ENCODE peak calls at places on chromosomes 3 and 15, in four cellular contexts. U, Q, K and J are unnamed samples.

GRCh38 chr3:2094941-2095340 is 3.7 kb upstream of the CNTN4 start:
- DNase-seq in U (no peak), Q (no peak), K (no peak), J (no peak)

GRCh38 chr3:42544492-42545283 is 37.1 kb downstream of the SEC22C start:
- DNase-seq in U (no peak), Q (no peak), K (no peak), J (no peak)

GRCh38 chr15:49190586-49190985 is 20.5 kb downstream of the GALK2 start:
- DNase-seq in U (no peak), Q (no peak), K (no peak), J (no peak)

GRCh38 chr15:57743424-57743823 is 36.9 kb downstream of the POLR2M start:
- DNase-seq in U (peak; percentile 37), Q (no peak), K (peak; percentile 10), J (no peak)

GRCh38 chr15:24956131-24956838 is 1.5 kb downstream of the SNRPN start:
- DNase-seq in U (peak; percentile 83), Q (peak; percentile 6), K (peak; percentile 64), J (peak; percentile 50)

GRCh38 chr15:77036537-77037474 is 34.1 kb downstream of the TSPAN3 start:
- DNase-seq in U (no peak), Q (no peak), K (peak; percentile 12), J (no peak)

GRCh38 chr15:43749690-43750345 is 3.6 kb downstream of the PDIA3 start:
- DNase-seq in U (no peak), Q (no peak), K (peak; percentile 74), J (peak; percentile 11)

GRCh38 chr3:12227833-12228232 is 61.0 kb upstream of the PPARG start:
- DNase-seq in U (peak; percentile 89), Q (no peak), K (no peak), J (no peak)

GRCh38 chr3:150455341-150455740 is 47.2 kb downstream of the TSC22D2 start:
- DNase-seq in U (peak; percentile 55), Q (no peak), K (no peak), J (no peak)

GRCh38 chr3:126350502-126351085 is 6.6 kb downstream of the KLF15 start:
- DNase-seq in U (no peak), Q (no peak), K (no peak), J (no peak)

GRCh38 chr3:110332591-110332990 is 739.0 kb upstream of the NECTIN3 start:
- DNase-seq in U (peak; percentile 14), Q (no peak), K (no peak), J (no peak)